ENCODE peak calls at places on chromosomes 7 and 10, in six cellular contexts. S is skeletal muscle cell; I is activated effector memory CD4-positive, alpha-beta T cell treated with anti-CD3 and anti-CD28 coated beads, Interleukin-2, amount 50 U/mL, for 16 hours; Z is activated CD4-positive, CD25-positive, alpha-beta regulatory T cell; X is NCI-H1105; L is iris pigment epithelial cell. M is an unnamed sample.

GRCh38 chr10:127145173-127145572 is 51.2 kb downstream of the INSYN2A start:
- DNase-seq in L (peak), X (no peak), Z (no peak), S (no peak), I (no peak), M (no peak)

GRCh38 chr10:62501547-62501946 is 127.4 kb downstream of the ZNF365 start:
- DNase-seq in I (no peak), X (no peak), Z (no peak), L (peak), S (no peak), M (no peak)

GRCh38 chr7:7682856-7683255 is 35.6 kb downstream of the RPA3 start:
- DNase-seq in L (no peak), S (no peak), Z (no peak), I (no peak), X (no peak), M (no peak)

GRCh38 chr7:2985866-2986265 is 57.8 kb downstream of the CARD11 start:
- DNase-seq in L (no peak), S (no peak), I (peak), Z (no peak), X (no peak), M (peak)

GRCh38 chr7:20331912-20332317 is 1.2 kb downstream of the ITGB8 start:
- DNase-seq in L (no peak), S (no peak), Z (no peak), X (no peak), I (no peak), M (peak)

GRCh38 chr7:43039346-43039745 is 73.1 kb upstream of the HECW1 start:
- DNase-seq in Z (no peak), L (no peak), I (no peak), S (no peak), X (no peak), M (no peak)

GRCh38 chr10:118664321-118664720 is 68.9 kb upstream of the PRLHR start:
- DNase-seq in X (no peak), L (no peak), I (no peak), S (no peak), Z (no peak), M (no peak)

GRCh38 chr10:34789993-34790506 is 25.0 kb downstream of the PARD3 start:
- DNase-seq in I (no peak), S (no peak), L (no peak), X (no peak), Z (no peak), M (no peak)

GRCh38 chr7:128407751-128408708 is 1.8 kb downstream of the IMPDH1 start:
- DNase-seq in L (no peak), S (no peak), X (no peak), I (no peak), Z (no peak), M (no peak)

GRCh38 chr7:90945104-90945752 is 319.0 kb upstream of the FZD1 start:
- DNase-seq in I (no peak), Z (no peak), X (no peak), L (peak), S (peak), M (no peak)

GRCh38 chr10:96904648-96905047 is 72.5 kb downstream of the LCOR start:
- DNase-seq in Z (no peak), S (no peak), L (no peak), I (no peak), X (no peak), M (no peak)

GRCh38 chr7:44180631-44181030 is 8.6 kb downstream of the GCK start:
- DNase-seq in X (no peak), S (no peak), I (no peak), L (no peak), Z (no peak), M (peak)

GRCh38 chr10:48390933-48391845 is 84.7 kb downstream of the MAPK8 start:
- DNase-seq in X (no peak), I (no peak), Z (no peak), L (peak), S (peak), M (no peak)

GRCh38 chr10:104368406-104368805 is 14.8 kb downstream of the CFAP58 start:
- DNase-seq in L (no peak), S (no peak), Z (no peak), I (no peak), X (no peak), M (no peak)

GRCh38 chr7:50502001-50502684 is 52.0 kb upstream of the FIGNL1 start:
- DNase-seq in I (no peak), Z (no peak), S (peak), L (peak), X (no peak), M (peak)

GRCh38 chr10:102869290-102870198 is at the start of gene AS3MT:
- DNase-seq in L (peak), I (no peak), Z (no peak), S (no peak), X (peak), M (peak)

GRCh38 chr10:100654835-100655759 is 90.3 kb upstream of the PAX2 start:
- DNase-seq in I (no peak), L (no peak), S (no peak), Z (no peak), X (no peak), M (no peak)

GRCh38 chr7:114628362-114628761 is 213.7 kb downstream of the FOXP2 start:
- DNase-seq in X (no peak), I (no peak), L (no peak), S (no peak), Z (no peak), M (no peak)

GRCh38 chr7:36490335-36490940 is 100.8 kb downstream of the ANLN start:
- DNase-seq in X (no peak), L (no peak), S (no peak), Z (no peak), I (no peak), M (no peak)

GRCh38 chr7:4479367-4480039 is 202.6 kb upstream of the FOXK1 start:
- DNase-seq in S (no peak), I (no peak), L (peak), X (peak), Z (no peak), M (no peak)

GRCh38 chr10:52965938-52966401 is 193.4 kb upstream of the MBL2 start:
- DNase-seq in X (no peak), I (no peak), S (no peak), L (no peak), Z (no peak), M (no peak)

GRCh38 chr10:14905890-14906289 is 27.2 kb downstream of the SUV39H2 start:
- DNase-seq in L (no peak), X (no peak), Z (no peak), I (no peak), S (no peak), M (no peak)

GRCh38 chr10:103038570-103038969 is 120.5 kb downstream of the CNNM2 start:
- DNase-seq in X (no peak), L (no peak), S (no peak), I (no peak), Z (no peak), M (no peak)

GRCh38 chr7:92925876-92926696 is 89.7 kb upstream of the CDK6 start:
- DNase-seq in Z (no peak), S (peak), L (peak), X (no peak), I (no peak), M (no peak)

GRCh38 chr10:92813979-92814378 is 34.3 kb upstream of the EXOC6 start:
- DNase-seq in L (no peak), I (no peak), S (no peak), Z (no peak), X (no peak), M (no peak)

GRCh38 chr10:71308985-71309384 is 10.1 kb upstream of the SLC29A3 start:
- DNase-seq in Z (no peak), I (no peak), L (no peak), S (no peak), X (no peak), M (no peak)

GRCh38 chr10:100653957-100654834 is 91.2 kb upstream of the PAX2 start:
- DNase-seq in I (peak), S (no peak), L (no peak), Z (no peak), X (no peak), M (no peak)

GRCh38 chr10:663844-664243 is 25.6 kb downstream of the DIP2C start:
- DNase-seq in Z (no peak), I (no peak), X (no peak), S (no peak), L (no peak), M (peak)

GRCh38 chr7:94939393-94939792 is 32.0 kb downstream of the PPP1R9A start:
- DNase-seq in I (no peak), X (no peak), L (no peak), S (no peak), Z (no peak), M (no peak)

GRCh38 chr7:100602889-100603696 is 930 bp downstream of the PCOLCE start:
- DNase-seq in L (peak), Z (no peak), S (peak), X (no peak), I (no peak), M (peak)

GRCh38 chr7:101373812-101374612 is 11.3 kb downstream of the COL26A1 start:
- DNase-seq in L (no peak), Z (no peak), X (no peak), I (no peak), S (no peak), M (peak)

GRCh38 chr7:66697451-66698438 is 42.8 kb upstream of the RABGEF1 start:
- DNase-seq in Z (no peak), I (no peak), X (no peak), L (peak), S (peak), M (no peak)

GRCh38 chr7:84547326-84547725 is 352.7 kb upstream of the SEMA3A start:
- DNase-seq in S (no peak), Z (no peak), I (no peak), X (no peak), L (no peak), M (no peak)

GRCh38 chr10:74118794-74119193 is 31.8 kb downstream of the AP3M1 start:
- DNase-seq in I (no peak), L (peak), Z (no peak), X (no peak), S (no peak), M (no peak)

GRCh38 chr7:95427123-95427522 is 7.7 kb downstream of the PON2 start:
- DNase-seq in S (no peak), I (no peak), Z (no peak), X (no peak), L (no peak), M (no peak)

GRCh38 chr7:44696728-44697127 is 51.9 kb upstream of the ZMIZ2 start:
- DNase-seq in Z (no peak), X (no peak), I (no peak), L (no peak), S (no peak), M (no peak)

GRCh38 chr7:16926861-16927260 is 45.1 kb upstream of the AGR3 start:
- DNase-seq in X (no peak), L (no peak), I (no peak), Z (no peak), S (no peak), M (no peak)

GRCh38 chr10:100731603-100732596 is 13.5 kb upstream of the PAX2 start:
- DNase-seq in Z (no peak), X (no peak), I (no peak), S (no peak), L (no peak), M (peak)

GRCh38 chr7:155207335-155208002 is 90.2 kb upstream of the INSIG1 start:
- DNase-seq in S (no peak), Z (no peak), L (no peak), I (peak), X (no peak), M (no peak)

GRCh38 chr10:78301891-78302738 is 268.5 kb downstream of the RPS24 start:
- DNase-seq in Z (no peak), S (no peak), L (no peak), X (no peak), I (no peak), M (no peak)

M was measured in upper lobe of right lung.